ENCODE peak calls at places on chromosomes 7 and 10, in five cellular contexts. F, Q, Z, X and W are unnamed samples.

GRCh38 chr7:31940167-31940566 is 130.0 kb downstream of the PDE1C start:
- DNase-seq in F (no peak), Q (no peak), Z (no peak), X (no peak), W (no peak)

GRCh38 chr10:77501152-77501845 is 136.3 kb downstream of the KCNMA1 start:
- DNase-seq in F (no peak), Q (peak; percentile 72), Z (no peak), X (no peak), W (no peak)

GRCh38 chr7:21670496-21670895 is 127.7 kb downstream of the DNAH11 start:
- DNase-seq in F (no peak), Q (no peak), Z (no peak), X (no peak), W (no peak)

GRCh38 chr7:37945336-37945735 is 24.9 kb downstream of the EPDR1 start:
- DNase-seq in F (no peak), Q (no peak), Z (no peak), X (no peak), W (no peak)

GRCh38 chr10:80924063-80924952 is 386.6 kb downstream of the SH2D4B start:
- DNase-seq in F (peak; percentile 41), Q (peak; percentile 7), Z (peak; percentile 41), X (peak; percentile 46), W (no peak)

GRCh38 chr7:150403376-150404171 is 24.4 kb downstream of the ZNF775 start:
- DNase-seq in F (peak; percentile 15), Q (no peak), Z (no peak), X (no peak), W (no peak)

GRCh38 chr10:131978851-131979250 is 2.9 kb downstream of the BNIP3 start:
- DNase-seq in F (no peak), Q (no peak), Z (no peak), X (no peak), W (no peak)

GRCh38 chr7:5375925-5376324 is 47.7 kb downstream of the TNRC18 start:
- DNase-seq in F (no peak), Q (no peak), Z (no peak), X (no peak), W (no peak)

GRCh38 chr7:116525298-116525912 is 569 bp downstream of the CAV1 start:
- DNase-seq in F (peak; percentile 43), Q (no peak), Z (peak; percentile 41), X (peak; percentile 47), W (peak; percentile 22)

GRCh38 chr10:86868353-86868752 is 89.1 kb downstream of the MMRN2 start:
- DNase-seq in F (no peak), Q (no peak), Z (no peak), X (no peak), W (no peak)

GRCh38 chr7:123432601-123433000 is 101.8 kb downstream of the IQUB start:
- DNase-seq in F (no peak), Q (no peak), Z (no peak), X (no peak), W (no peak)

GRCh38 chr10:125148021-125148439 is 12.3 kb downstream of the CTBP2 start:
- DNase-seq in F (no peak), Q (no peak), Z (no peak), X (no peak), W (peak; percentile 38)

GRCh38 chr10:24556746-24557742 is 166.6 kb downstream of the ARHGAP21 start:
- DNase-seq in F (peak; percentile 28), Q (peak; percentile 44), Z (no peak), X (peak; percentile 50), W (no peak)

GRCh38 chr7:142009142-142009541 is 13.5 kb downstream of the MGAM start:
- DNase-seq in F (no peak), Q (no peak), Z (no peak), X (no peak), W (no peak)

GRCh38 chr7:96314402-96315108 is 7.3 kb downstream of the SLC25A13 start:
- DNase-seq in F (no peak), Q (no peak), Z (no peak), X (no peak), W (no peak)

GRCh38 chr7:123270553-123270952 is 70.8 kb upstream of the SLC13A1 start:
- DNase-seq in F (no peak), Q (no peak), Z (no peak), X (no peak), W (no peak)

GRCh38 chr7:128217030-128217805 is 23.9 kb upstream of the LEP start:
- DNase-seq in F (no peak), Q (no peak), Z (no peak), X (peak; percentile 72), W (no peak)

GRCh38 chr7:130127404-130128395 is 57.4 kb downstream of the KLHDC10 start:
- DNase-seq in F (no peak), Q (no peak), Z (no peak), X (no peak), W (no peak)

GRCh38 chr7:130133029-130133774 is 62.9 kb downstream of the KLHDC10 start:
- DNase-seq in F (no peak), Q (no peak), Z (no peak), X (no peak), W (no peak)

GRCh38 chr7:130131191-130131834 is 61.0 kb downstream of the KLHDC10 start:
- DNase-seq in F (no peak), Q (no peak), Z (no peak), X (no peak), W (no peak)

GRCh38 chr7:130131964-130132875 is 61.9 kb downstream of the KLHDC10 start:
- DNase-seq in F (no peak), Q (no peak), Z (no peak), X (peak; percentile 88), W (no peak)

DNA sequence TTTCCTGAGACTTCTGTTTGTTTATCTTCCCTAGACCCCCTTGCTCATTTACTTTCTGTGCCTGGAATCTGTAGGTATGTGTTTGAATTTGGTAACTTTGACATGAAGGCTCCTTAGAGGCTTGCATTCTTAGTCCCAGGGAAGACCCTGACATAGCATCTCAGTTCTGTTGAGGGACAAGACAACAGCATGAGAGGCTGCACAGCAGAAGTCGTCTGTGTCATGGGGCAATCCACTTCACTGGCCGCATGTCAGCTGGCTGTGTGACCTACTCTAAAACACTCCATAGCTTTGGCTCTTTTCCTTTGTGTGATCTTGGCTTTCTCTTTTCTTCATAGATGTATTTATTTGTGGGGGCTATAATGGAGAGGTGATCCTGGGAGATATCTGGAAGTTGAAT is 58.8 kb downstream of the KLHDC10 start:
- DNase-seq in F (no peak), Q (no peak), Z (no peak), X (no peak), W (no peak)
- H3K4me3 ChIP-seq in F (no peak overlapping the region), Q (no peak overlapping the region), Z (no peak overlapping the region), X (no peak overlapping the region), W (no peak overlapping the region)

DNA sequence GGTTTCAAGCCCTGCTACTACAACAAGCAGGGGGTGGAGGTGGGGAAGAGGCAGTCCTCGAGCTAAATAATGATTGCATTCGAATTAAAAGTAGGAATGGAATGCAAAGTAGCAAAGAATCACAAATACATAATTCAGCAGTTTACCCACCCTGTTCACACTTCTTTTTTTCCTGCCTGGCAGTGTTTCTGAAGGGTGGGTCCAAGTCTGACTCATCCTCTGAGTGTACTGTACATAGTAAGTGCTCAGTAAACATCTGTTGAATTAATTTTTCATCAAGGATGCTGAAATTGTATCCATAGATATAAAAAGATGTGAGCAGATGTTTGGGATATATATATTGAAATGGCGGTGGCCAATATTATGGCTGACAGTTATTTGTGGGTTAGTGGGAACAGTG is 778.8 kb downstream of the LRMDA start:
- DNase-seq in F (no peak), Q (no peak), Z (no peak), X (no peak), W (no peak)
- TF ChIP-seq EP300 in F (no peak), Q (no peak), Z (no peak), X (no peak), W (no peak)

GRCh38 chr7:45027774-45028114 is 27.7 kb downstream of the CCM2 start:
- DNase-seq in F (no peak), Q (no peak), Z (no peak), X (no peak), W (no peak)
- H3K4me3 ChIP-seq in F (no peak overlapping the region), Q (no peak overlapping the region), Z (peak overlapping the region; percentile 36), X (no peak overlapping the region), W (no peak overlapping the region)

DNA sequence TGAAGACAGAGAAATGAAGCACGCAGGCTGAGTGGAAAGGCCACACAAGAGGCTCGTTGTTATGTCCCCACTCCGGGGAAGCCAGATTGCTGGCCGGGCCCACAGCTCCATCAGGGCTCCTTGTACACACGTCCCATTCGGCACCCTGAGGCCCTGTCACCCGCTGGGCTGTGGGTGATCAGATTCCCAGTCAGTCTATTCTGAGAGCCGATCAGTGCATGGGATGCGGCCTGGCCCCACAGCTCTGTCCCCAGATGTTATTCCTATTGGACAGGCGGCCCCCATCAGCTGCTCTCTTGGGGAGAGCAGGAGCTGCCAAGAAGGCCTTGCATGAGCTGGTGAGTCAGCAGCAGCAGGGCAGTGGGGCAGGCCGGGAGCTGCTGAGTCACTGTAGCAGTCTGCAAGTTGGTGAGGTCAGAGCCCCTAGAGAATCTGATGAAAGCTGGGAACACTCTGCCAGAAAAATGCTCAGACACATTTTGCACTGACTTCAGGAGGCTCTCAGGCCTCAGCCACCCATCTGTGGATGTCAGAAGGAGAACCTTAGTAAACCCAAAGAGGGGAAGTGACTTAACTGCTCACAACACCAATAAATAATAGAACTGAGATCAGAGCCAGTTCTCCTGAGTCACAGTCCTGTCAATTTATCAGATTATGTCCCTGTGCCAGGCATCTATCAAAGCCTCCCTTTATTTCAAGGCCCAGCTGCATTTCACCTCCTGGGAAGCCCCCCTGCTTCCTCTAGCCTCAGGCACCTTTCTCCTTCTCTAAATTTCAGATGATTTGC is 9.4 kb upstream of the PSAP start:
- DNase-seq in F (peak; percentile 83), Q (peak; percentile 95), Z (peak; percentile 84), X (peak; percentile 93), W (peak; percentile 91)
- TF ChIP-seq EP300 in F (no peak), Q (peak; percentile 91), Z (peak; percentile 39), X (peak; percentile 94), W (peak; percentile 95)

GRCh38 chr7:27745064-27745583 is 5.2 kb downstream of the TAX1BP1 start:
- DNase-seq in F (no peak), Q (peak; percentile 67), Z (no peak), X (no peak), W (no peak)
- H3K4me3 ChIP-seq in F (no peak overlapping the region), Q (no peak overlapping the region), Z (no peak overlapping the region), X (no peak overlapping the region), W (no peak overlapping the region)